ENCODE peak calls at places on chromosomes 12 and 14, in nine cellular contexts. One of them, this sample, is unnamed.

GRCh38 chr12:64468966-64469365 is 17.0 kb downstream of the TBK1 start:
- DNase-seq in kidney epithelial cell: no peak
- DNase-seq in gastrocnemius medialis: no peak
- DNase-seq in Caco-2: no peak
- DNase-seq in Peyer's patch: no peak
- DNase-seq in MM.1S: no peak
- DNase-seq in left ventricle myocardium inferior: no peak
- DNase-seq in fibroblast of pulmonary artery: no peak
- DNase-seq in BJ: no peak
- DNase-seq in this sample: no peak

GRCh38 chr12:121990692-121991603 is 30.7 kb upstream of the BCL7A start:
- DNase-seq in kidney epithelial cell: no peak
- DNase-seq in gastrocnemius medialis: no peak
- DNase-seq in Caco-2: no peak
- DNase-seq in Peyer's patch: no peak
- DNase-seq in MM.1S: no peak
- DNase-seq in left ventricle myocardium inferior: no peak
- DNase-seq in fibroblast of pulmonary artery: no peak
- DNase-seq in BJ: no peak
- DNase-seq in this sample: peak; percentile 40

GRCh38 chr12:26010293-26010821 is 51.9 kb downstream of the RASSF8 start:
- DNase-seq in kidney epithelial cell: no peak
- DNase-seq in gastrocnemius medialis: no peak
- DNase-seq in Caco-2: no peak
- DNase-seq in Peyer's patch: no peak
- DNase-seq in MM.1S: no peak
- DNase-seq in left ventricle myocardium inferior: no peak
- DNase-seq in fibroblast of pulmonary artery: peak; percentile 58
- DNase-seq in BJ: no peak
- DNase-seq in this sample: peak; percentile 56

GRCh38 chr14:92460916-92461579 is 52.5 kb upstream of the RIN3 start:
- DNase-seq in kidney epithelial cell: no peak
- DNase-seq in gastrocnemius medialis: no peak
- DNase-seq in Caco-2: no peak
- DNase-seq in Peyer's patch: peak; percentile 43
- DNase-seq in MM.1S: no peak
- DNase-seq in left ventricle myocardium inferior: peak; percentile 51
- DNase-seq in fibroblast of pulmonary artery: peak; percentile 69
- DNase-seq in BJ: no peak
- DNase-seq in this sample: peak; percentile 65

GRCh38 chr12:78959556-78959955 is 95.0 kb downstream of the SYT1 start:
- DNase-seq in kidney epithelial cell: no peak
- DNase-seq in gastrocnemius medialis: no peak
- DNase-seq in Caco-2: no peak
- DNase-seq in Peyer's patch: no peak
- DNase-seq in MM.1S: no peak
- DNase-seq in left ventricle myocardium inferior: no peak
- DNase-seq in fibroblast of pulmonary artery: peak; percentile 39
- DNase-seq in BJ: no peak
- DNase-seq in this sample: no peak

GRCh38 chr12:122303068-122303467 is 36.8 kb upstream of the VPS33A start:
- DNase-seq in kidney epithelial cell: no peak
- DNase-seq in gastrocnemius medialis: no peak
- DNase-seq in Caco-2: no peak
- DNase-seq in Peyer's patch: no peak
- DNase-seq in MM.1S: no peak
- DNase-seq in left ventricle myocardium inferior: no peak
- DNase-seq in fibroblast of pulmonary artery: no peak
- DNase-seq in BJ: no peak
- DNase-seq in this sample: no peak

GRCh38 chr14:73998736-73999135 is 20.4 kb downstream of the ENTPD5 start:
- DNase-seq in kidney epithelial cell: no peak
- DNase-seq in gastrocnemius medialis: no peak
- DNase-seq in Caco-2: no peak
- DNase-seq in Peyer's patch: no peak
- DNase-seq in MM.1S: no peak
- DNase-seq in left ventricle myocardium inferior: no peak
- DNase-seq in fibroblast of pulmonary artery: no peak
- DNase-seq in BJ: no peak
- DNase-seq in this sample: no peak

GRCh38 chr12:389138-390096 is at the start of gene KDM5A:
- DNase-seq in kidney epithelial cell: no peak
- DNase-seq in gastrocnemius medialis: peak; percentile 83
- DNase-seq in Caco-2: peak; percentile 95
- DNase-seq in Peyer's patch: peak; percentile 96
- DNase-seq in MM.1S: peak; percentile 93
- DNase-seq in left ventricle myocardium inferior: peak; percentile 90
- DNase-seq in fibroblast of pulmonary artery: peak; percentile 95
- DNase-seq in BJ: peak; percentile 41
- DNase-seq in this sample: peak; percentile 96

GRCh38 chr14:100078216-100078780 is 13.1 kb downstream of the EVL start:
- DNase-seq in kidney epithelial cell: no peak
- DNase-seq in gastrocnemius medialis: no peak
- DNase-seq in Caco-2: no peak
- DNase-seq in Peyer's patch: no peak
- DNase-seq in MM.1S: no peak
- DNase-seq in left ventricle myocardium inferior: no peak
- DNase-seq in fibroblast of pulmonary artery: no peak
- DNase-seq in BJ: no peak
- DNase-seq in this sample: no peak

GRCh38 chr14:100074431-100075100 is 9.3 kb downstream of the EVL start:
- DNase-seq in kidney epithelial cell: no peak
- DNase-seq in gastrocnemius medialis: no peak
- DNase-seq in Caco-2: no peak
- DNase-seq in Peyer's patch: no peak
- DNase-seq in MM.1S: no peak
- DNase-seq in left ventricle myocardium inferior: no peak
- DNase-seq in fibroblast of pulmonary artery: no peak
- DNase-seq in BJ: no peak
- DNase-seq in this sample: no peak

GRCh38 chr14:100077441-100077840 is 12.2 kb downstream of the EVL start:
- DNase-seq in kidney epithelial cell: no peak
- DNase-seq in gastrocnemius medialis: no peak
- DNase-seq in Caco-2: no peak
- DNase-seq in Peyer's patch: no peak
- DNase-seq in MM.1S: no peak
- DNase-seq in left ventricle myocardium inferior: no peak
- DNase-seq in fibroblast of pulmonary artery: no peak
- DNase-seq in BJ: no peak
- DNase-seq in this sample: no peak

GRCh38 chr14:100076630-100077029 is 11.4 kb downstream of the EVL start:
- DNase-seq in kidney epithelial cell: no peak
- DNase-seq in gastrocnemius medialis: peak; percentile 66
- DNase-seq in Caco-2: no peak
- DNase-seq in Peyer's patch: no peak
- DNase-seq in MM.1S: no peak
- DNase-seq in left ventricle myocardium inferior: peak; percentile 35
- DNase-seq in fibroblast of pulmonary artery: peak; percentile 78
- DNase-seq in BJ: peak; percentile 37
- DNase-seq in this sample: peak; percentile 28

DNA sequence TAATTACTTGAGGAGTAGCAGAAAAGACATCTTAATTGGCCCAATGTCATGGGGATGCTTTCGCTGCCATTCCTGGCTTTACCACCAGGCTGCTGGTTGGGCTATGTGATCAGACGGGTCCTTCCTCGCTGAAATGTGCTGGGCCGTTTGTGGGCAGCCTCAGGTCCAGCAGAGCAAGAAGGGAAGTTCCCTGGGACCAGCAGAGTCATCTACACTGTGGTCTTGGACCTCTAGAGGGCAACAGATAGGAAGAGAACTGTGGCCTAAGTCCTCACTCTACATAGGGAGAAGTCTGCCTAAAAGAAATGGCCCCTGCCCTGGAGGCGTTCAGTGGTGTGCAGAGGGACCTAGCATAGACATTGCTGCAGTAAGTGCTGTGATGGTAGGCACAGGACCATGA is 10.9 kb downstream of the EVL start:
- DNase-seq in kidney epithelial cell: no peak
- DNase-seq in gastrocnemius medialis: no peak
- DNase-seq in Caco-2: peak; percentile 41
- DNase-seq in Peyer's patch: no peak
- DNase-seq in MM.1S: no peak
- DNase-seq in left ventricle myocardium inferior: no peak
- DNase-seq in fibroblast of pulmonary artery: no peak
- DNase-seq in BJ: no peak
- DNase-seq in this sample: no peak
- TF ChIP-seq CTCF in kidney epithelial cell: peak; percentile 25
- TF ChIP-seq CTCF in gastrocnemius medialis: peak; percentile 12
- TF ChIP-seq CTCF in Caco-2: peak; percentile 22
- TF ChIP-seq CTCF in Peyer's patch: peak; percentile 23
- TF ChIP-seq CTCF in MM.1S: peak; percentile 10
- TF ChIP-seq CTCF in left ventricle myocardium inferior: peak; percentile 32
- TF ChIP-seq CTCF in fibroblast of pulmonary artery: peak; percentile 25
- TF ChIP-seq CTCF in BJ: peak; percentile 41
- TF ChIP-seq CTCF in this sample: peak; percentile 32

GRCh38 chr12:52029686-52030085 is 21.6 kb upstream of the NR4A1 start:
- DNase-seq in kidney epithelial cell: no peak
- DNase-seq in gastrocnemius medialis: peak; percentile 74
- DNase-seq in Caco-2: no peak
- DNase-seq in Peyer's patch: no peak
- DNase-seq in MM.1S: no peak
- DNase-seq in left ventricle myocardium inferior: no peak
- DNase-seq in fibroblast of pulmonary artery: peak; percentile 55
- DNase-seq in BJ: no peak
- DNase-seq in this sample: peak; percentile 81

GRCh38 chr12:52033506-52034258 is 17.6 kb upstream of the NR4A1 start:
- DNase-seq in kidney epithelial cell: no peak
- DNase-seq in gastrocnemius medialis: no peak
- DNase-seq in Caco-2: no peak
- DNase-seq in Peyer's patch: no peak
- DNase-seq in MM.1S: no peak
- DNase-seq in left ventricle myocardium inferior: no peak
- DNase-seq in fibroblast of pulmonary artery: no peak
- DNase-seq in BJ: no peak
- DNase-seq in this sample: no peak

GRCh38 chr12:52032797-52033505 is 18.3 kb upstream of the NR4A1 start:
- DNase-seq in kidney epithelial cell: peak; percentile 86
- DNase-seq in gastrocnemius medialis: peak; percentile 98
- DNase-seq in Caco-2: peak; percentile 98
- DNase-seq in Peyer's patch: peak; percentile 99
- DNase-seq in MM.1S: peak; percentile 92
- DNase-seq in left ventricle myocardium inferior: peak; percentile 98
- DNase-seq in fibroblast of pulmonary artery: peak; percentile 98
- DNase-seq in BJ: peak; percentile 86
- DNase-seq in this sample: peak; percentile 98

GRCh38 chr12:52035926-52036325 is 15.3 kb upstream of the NR4A1 start:
- DNase-seq in kidney epithelial cell: no peak
- DNase-seq in gastrocnemius medialis: no peak
- DNase-seq in Caco-2: no peak
- DNase-seq in Peyer's patch: no peak
- DNase-seq in MM.1S: no peak
- DNase-seq in left ventricle myocardium inferior: no peak
- DNase-seq in fibroblast of pulmonary artery: no peak
- DNase-seq in BJ: no peak
- DNase-seq in this sample: no peak

DNA sequence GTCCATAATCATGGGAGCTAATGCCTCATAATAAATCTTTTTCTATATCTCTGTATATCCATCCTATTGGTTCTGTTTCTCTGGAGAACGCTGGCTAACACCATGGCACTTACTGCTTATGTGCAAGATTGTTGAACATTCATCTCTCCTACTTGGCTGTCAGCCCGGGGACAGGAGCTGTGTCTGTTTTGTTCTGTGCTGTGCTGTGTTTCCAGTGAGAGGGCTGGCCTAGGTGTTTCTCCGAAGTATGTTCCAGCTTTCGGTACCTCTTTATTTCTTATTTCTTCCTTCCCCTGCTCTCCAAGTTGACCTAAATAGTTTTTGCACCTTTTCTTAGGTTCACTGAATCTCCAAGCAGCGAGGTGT is 18.8 kb upstream of the NR4A1 start:
- DNase-seq in kidney epithelial cell: no peak
- DNase-seq in gastrocnemius medialis: peak; percentile 83
- DNase-seq in Caco-2: no peak
- DNase-seq in Peyer's patch: peak; percentile 78
- DNase-seq in MM.1S: no peak
- DNase-seq in left ventricle myocardium inferior: peak; percentile 63
- DNase-seq in fibroblast of pulmonary artery: peak; percentile 86
- DNase-seq in BJ: no peak
- DNase-seq in this sample: peak; percentile 83
- H3K4me3 ChIP-seq in kidney epithelial cell: peak overlapping the region; percentile 18
- H3K4me3 ChIP-seq in gastrocnemius medialis: peak overlapping the region; percentile 53
- H3K4me3 ChIP-seq in Caco-2: peak overlapping the region; percentile 33
- H3K4me3 ChIP-seq in Peyer's patch: peak overlapping the region; percentile 45
- H3K4me3 ChIP-seq in MM.1S: peak overlapping the region; percentile 43
- H3K4me3 ChIP-seq in left ventricle myocardium inferior: peak overlapping the region; percentile 54
- H3K4me3 ChIP-seq in fibroblast of pulmonary artery: peak overlapping the region; percentile 52
- H3K4me3 ChIP-seq in BJ: peak overlapping the region; percentile 25
- H3K4me3 ChIP-seq in this sample: peak overlapping the region; percentile 38

DNA sequence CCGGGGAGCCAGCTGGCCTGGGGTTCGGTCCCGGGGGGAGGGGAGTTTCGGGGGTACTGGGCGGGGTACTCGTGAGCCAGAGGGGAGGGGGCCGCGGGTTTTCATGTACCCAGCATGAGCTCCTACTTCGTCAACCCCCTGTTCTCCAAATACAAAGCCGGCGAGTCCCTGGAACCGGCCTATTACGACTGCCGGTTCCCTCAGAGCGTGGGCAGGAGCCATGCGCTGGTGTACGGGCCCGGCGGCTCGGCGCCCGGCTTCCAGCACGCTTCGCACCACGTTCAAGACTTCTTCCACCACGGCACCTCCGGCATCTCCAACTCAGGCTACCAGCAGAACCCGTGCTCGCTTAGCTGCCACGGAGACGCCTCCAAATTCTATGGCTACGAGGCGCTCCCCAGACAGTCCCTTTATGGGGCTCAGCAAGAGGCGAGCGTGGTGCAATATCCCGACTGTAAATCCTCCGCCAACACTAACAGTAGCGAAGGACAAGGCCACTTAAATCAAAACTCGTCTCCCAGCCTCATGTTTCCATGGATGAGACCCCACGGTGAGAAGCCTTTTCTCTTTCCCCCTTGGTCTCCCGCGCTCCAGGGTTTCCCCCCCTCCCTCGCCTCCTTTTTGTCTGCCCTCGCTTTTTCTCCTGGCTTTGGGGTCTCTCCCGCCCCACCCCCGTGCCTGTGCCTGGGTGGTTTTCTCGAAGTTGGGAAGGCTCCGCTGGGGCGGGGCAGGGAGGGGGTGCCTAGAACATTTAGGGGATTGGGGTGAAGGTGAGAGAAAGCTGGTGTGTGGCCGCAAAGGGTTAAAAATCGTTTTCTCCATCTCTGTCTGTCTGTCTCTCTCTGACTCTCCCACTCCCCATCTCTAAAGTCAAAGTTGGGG is 627 bp downstream of the HOXC8 start:
- DNase-seq in kidney epithelial cell: no peak
- DNase-seq in gastrocnemius medialis: no peak
- DNase-seq in Caco-2: no peak
- DNase-seq in Peyer's patch: no peak
- DNase-seq in MM.1S: no peak
- DNase-seq in left ventricle myocardium inferior: no peak
- DNase-seq in fibroblast of pulmonary artery: no peak
- DNase-seq in BJ: no peak
- DNase-seq in this sample: no peak
- TF ChIP-seq CTCF in kidney epithelial cell: no peak
- TF ChIP-seq CTCF in gastrocnemius medialis: no peak
- TF ChIP-seq CTCF in Caco-2: no peak
- TF ChIP-seq CTCF in Peyer's patch: no peak
- TF ChIP-seq CTCF in MM.1S: no peak
- TF ChIP-seq CTCF in left ventricle myocardium inferior: no peak
- TF ChIP-seq CTCF in fibroblast of pulmonary artery: no peak
- TF ChIP-seq CTCF in BJ: no peak
- TF ChIP-seq CTCF in this sample: no peak

DNA sequence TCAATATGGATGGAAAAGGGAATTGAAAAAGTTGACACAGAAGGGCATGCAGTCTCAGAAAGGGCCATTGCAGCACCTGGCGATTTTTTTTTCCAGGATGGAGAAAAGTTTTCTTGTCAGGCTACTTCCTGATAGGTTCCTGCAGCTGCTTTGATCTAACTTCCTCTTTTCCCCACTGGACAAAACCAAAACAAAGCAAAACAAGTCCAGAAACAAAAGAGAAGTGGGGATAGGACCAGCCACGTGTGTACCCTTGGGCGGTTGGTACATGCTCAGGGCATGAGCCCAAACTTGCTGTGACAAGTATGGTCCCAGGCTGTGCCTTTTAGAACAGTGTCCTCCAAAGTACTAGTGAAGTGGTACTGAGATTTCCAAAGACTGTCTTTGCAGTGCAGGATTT is 89.8 kb downstream of the CHST11 start:
- DNase-seq in kidney epithelial cell: no peak
- DNase-seq in gastrocnemius medialis: peak; percentile 22
- DNase-seq in Caco-2: no peak
- DNase-seq in Peyer's patch: no peak
- DNase-seq in MM.1S: no peak
- DNase-seq in left ventricle myocardium inferior: no peak
- DNase-seq in fibroblast of pulmonary artery: no peak
- DNase-seq in BJ: no peak
- DNase-seq in this sample: no peak
- H3K4me3 ChIP-seq in kidney epithelial cell: no peak overlapping the region
- H3K4me3 ChIP-seq in gastrocnemius medialis: no peak overlapping the region
- H3K4me3 ChIP-seq in Caco-2: no peak overlapping the region
- H3K4me3 ChIP-seq in Peyer's patch: no peak overlapping the region
- H3K4me3 ChIP-seq in MM.1S: no peak overlapping the region
- H3K4me3 ChIP-seq in left ventricle myocardium inferior: no peak overlapping the region
- H3K4me3 ChIP-seq in fibroblast of pulmonary artery: no peak overlapping the region
- H3K4me3 ChIP-seq in BJ: no peak overlapping the region
- H3K4me3 ChIP-seq in this sample: no peak overlapping the region

This sample was measured in astrocyte of the spinal cord.